ENCODE peak calls at places on chromosomes 13 and 19, in seven cellular contexts. One of them, this sample, is unnamed.

GRCh38 chr19:45779231-45780145 is 2.8 kb downstream of the DMPK start:
- DNase-seq in ovary: peak
- DNase-seq in A549: peak
- DNase-seq in upper lobe of left lung: peak
- DNase-seq in GM12878: peak
- DNase-seq in stomach: peak
- DNase-seq in HepG2: peak
- DNase-seq in this sample: peak

GRCh38 chr13:98118865-98119264 is 24.0 kb upstream of the FARP1 start:
- DNase-seq in HepG2: no peak
- DNase-seq in stomach: no peak
- DNase-seq in ovary: no peak
- DNase-seq in upper lobe of left lung: no peak
- DNase-seq in A549: no peak
- DNase-seq in GM12878: no peak
- DNase-seq in this sample: no peak

GRCh38 chr19:30731596-30731995 is 359.4 kb downstream of the ZNF536 start:
- DNase-seq in A549: no peak
- DNase-seq in stomach: no peak
- DNase-seq in GM12878: no peak
- DNase-seq in ovary: no peak
- DNase-seq in upper lobe of left lung: peak
- DNase-seq in HepG2: no peak
- DNase-seq in this sample: no peak

GRCh38 chr13:100954430-100955361 is 280.1 kb upstream of the TMTC4 start:
- DNase-seq in GM12878: no peak
- DNase-seq in ovary: no peak
- DNase-seq in stomach: no peak
- DNase-seq in A549: no peak
- DNase-seq in upper lobe of left lung: no peak
- DNase-seq in HepG2: no peak
- DNase-seq in this sample: no peak

GRCh38 chr13:97125051-97125809 is 96.9 kb upstream of the MBNL2 start:
- DNase-seq in A549: peak
- DNase-seq in upper lobe of left lung: no peak
- DNase-seq in ovary: peak
- DNase-seq in GM12878: peak
- DNase-seq in HepG2: peak
- DNase-seq in stomach: no peak
- DNase-seq in this sample: no peak

GRCh38 chr19:6412111-6412999 is 12.3 kb downstream of the KHSRP start:
- DNase-seq in HepG2: peak
- DNase-seq in ovary: peak
- DNase-seq in upper lobe of left lung: no peak
- DNase-seq in stomach: peak
- DNase-seq in A549: peak
- DNase-seq in GM12878: no peak
- DNase-seq in this sample: no peak

GRCh38 chr13:30744686-30745085 is 9.3 kb downstream of the ALOX5AP start:
- DNase-seq in A549: no peak
- DNase-seq in GM12878: no peak
- DNase-seq in upper lobe of left lung: no peak
- DNase-seq in ovary: no peak
- DNase-seq in HepG2: peak
- DNase-seq in stomach: no peak
- DNase-seq in this sample: no peak

GRCh38 chr19:49930483-49931011 is 1.2 kb upstream of the NUP62 start:
- DNase-seq in upper lobe of left lung: no peak
- DNase-seq in HepG2: no peak
- DNase-seq in A549: peak
- DNase-seq in GM12878: no peak
- DNase-seq in ovary: peak
- DNase-seq in stomach: no peak
- DNase-seq in this sample: no peak

GRCh38 chr19:13839938-13840750 is 36.8 kb upstream of the NANOS3 start:
- DNase-seq in ovary: no peak
- DNase-seq in HepG2: no peak
- DNase-seq in GM12878: no peak
- DNase-seq in A549: peak
- DNase-seq in stomach: peak
- DNase-seq in upper lobe of left lung: peak
- DNase-seq in this sample: no peak

GRCh38 chr13:38951525-38952313 is 38.9 kb downstream of the STOML3 start:
- DNase-seq in stomach: peak
- DNase-seq in A549: no peak
- DNase-seq in ovary: no peak
- DNase-seq in HepG2: no peak
- DNase-seq in GM12878: no peak
- DNase-seq in upper lobe of left lung: no peak
- DNase-seq in this sample: no peak

GRCh38 chr19:5131031-5131865 is 162.3 kb downstream of the KDM4B start:
- DNase-seq in GM12878: peak
- DNase-seq in upper lobe of left lung: peak
- DNase-seq in A549: no peak
- DNase-seq in HepG2: no peak
- DNase-seq in stomach: no peak
- DNase-seq in ovary: no peak
- DNase-seq in this sample: no peak

GRCh38 chr13:94967183-94968039 is 255.1 kb upstream of the SOX21 start:
- DNase-seq in A549: peak
- DNase-seq in upper lobe of left lung: peak
- DNase-seq in GM12878: no peak
- DNase-seq in stomach: peak
- DNase-seq in HepG2: no peak
- DNase-seq in ovary: peak
- DNase-seq in this sample: no peak

DNA sequence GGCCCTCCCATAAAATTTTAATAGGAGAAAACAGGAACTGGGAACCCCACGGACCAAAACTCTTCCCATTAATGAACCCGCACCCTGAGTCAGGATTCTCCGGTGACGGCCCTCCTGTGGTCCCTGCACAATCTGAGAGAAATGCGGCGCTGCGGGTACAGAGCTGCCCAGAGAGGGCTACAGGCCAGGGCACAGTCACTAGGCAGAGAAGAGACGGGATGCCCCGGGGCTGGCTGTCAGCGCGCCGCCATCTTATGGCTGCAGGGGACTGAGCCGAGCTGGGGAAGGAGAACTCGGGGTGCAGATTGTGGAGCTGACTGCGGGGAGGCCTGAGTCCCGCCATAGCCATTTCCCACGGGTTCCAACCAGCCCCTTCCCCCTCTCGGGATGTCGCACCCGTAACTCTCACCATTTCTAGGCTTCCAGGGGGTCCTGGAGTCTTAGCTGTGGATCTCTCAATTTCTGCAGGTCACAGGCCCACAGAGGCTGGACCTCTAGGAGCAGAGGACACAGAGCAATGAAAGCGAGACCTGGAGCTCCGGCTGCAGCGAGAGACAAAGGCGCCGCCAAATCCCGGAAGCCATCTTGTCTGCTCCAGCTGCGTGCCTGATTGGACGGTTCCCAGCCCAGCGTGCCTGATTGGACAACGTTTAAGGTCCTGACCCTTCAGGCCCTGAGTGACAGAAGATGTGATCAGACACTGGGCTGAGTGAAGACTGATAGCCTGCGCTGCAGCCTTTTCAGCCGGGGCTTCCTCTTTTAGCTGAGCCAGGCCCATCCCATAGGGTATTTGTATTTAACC is at the start of gene ZNF675:
- DNase-seq in ovary: peak
- DNase-seq in upper lobe of left lung: peak
- DNase-seq in A549: peak
- DNase-seq in stomach: peak
- DNase-seq in HepG2: peak
- DNase-seq in GM12878: peak
- DNase-seq in this sample: peak
- TF ChIP-seq POLR2A in ovary: no peak
- TF ChIP-seq POLR2A in upper lobe of left lung: peak
- TF ChIP-seq POLR2A in A549: peak
- TF ChIP-seq POLR2A in stomach: no peak
- TF ChIP-seq POLR2A in HepG2: peak
- TF ChIP-seq POLR2A in GM12878: peak
- TF ChIP-seq POLR2A in this sample: no peak

GRCh38 chr13:40404407-40404806 is 262.0 kb downstream of the FOXO1 start:
- DNase-seq in stomach: no peak
- DNase-seq in upper lobe of left lung: no peak
- DNase-seq in A549: no peak
- DNase-seq in HepG2: no peak
- DNase-seq in GM12878: no peak
- DNase-seq in ovary: no peak
- DNase-seq in this sample: peak

GRCh38 chr13:40407567-40407966 is 258.9 kb downstream of the FOXO1 start:
- DNase-seq in upper lobe of left lung: no peak
- DNase-seq in ovary: no peak
- DNase-seq in GM12878: no peak
- DNase-seq in HepG2: no peak
- DNase-seq in stomach: no peak
- DNase-seq in A549: no peak
- DNase-seq in this sample: peak

GRCh38 chr13:40404967-40405716 is 261.3 kb downstream of the FOXO1 start:
- DNase-seq in HepG2: no peak
- DNase-seq in upper lobe of left lung: no peak
- DNase-seq in stomach: no peak
- DNase-seq in ovary: no peak
- DNase-seq in GM12878: no peak
- DNase-seq in A549: no peak
- DNase-seq in this sample: peak

GRCh38 chr13:40408602-40409001 is 257.8 kb downstream of the FOXO1 start:
- DNase-seq in stomach: no peak
- DNase-seq in ovary: no peak
- DNase-seq in GM12878: no peak
- DNase-seq in HepG2: no peak
- DNase-seq in A549: no peak
- DNase-seq in upper lobe of left lung: no peak
- DNase-seq in this sample: peak

GRCh38 chr13:40406405-40407138 is 259.9 kb downstream of the FOXO1 start:
- DNase-seq in ovary: no peak
- DNase-seq in HepG2: peak
- DNase-seq in upper lobe of left lung: no peak
- DNase-seq in A549: peak
- DNase-seq in stomach: no peak
- DNase-seq in GM12878: no peak
- DNase-seq in this sample: peak
- TF ChIP-seq EP300 in ovary: no peak
- TF ChIP-seq EP300 in HepG2: no peak
- TF ChIP-seq EP300 in upper lobe of left lung: peak
- TF ChIP-seq EP300 in A549: no peak
- TF ChIP-seq EP300 in stomach: no peak
- TF ChIP-seq EP300 in GM12878: no peak
- TF ChIP-seq EP300 in this sample: peak

DNA sequence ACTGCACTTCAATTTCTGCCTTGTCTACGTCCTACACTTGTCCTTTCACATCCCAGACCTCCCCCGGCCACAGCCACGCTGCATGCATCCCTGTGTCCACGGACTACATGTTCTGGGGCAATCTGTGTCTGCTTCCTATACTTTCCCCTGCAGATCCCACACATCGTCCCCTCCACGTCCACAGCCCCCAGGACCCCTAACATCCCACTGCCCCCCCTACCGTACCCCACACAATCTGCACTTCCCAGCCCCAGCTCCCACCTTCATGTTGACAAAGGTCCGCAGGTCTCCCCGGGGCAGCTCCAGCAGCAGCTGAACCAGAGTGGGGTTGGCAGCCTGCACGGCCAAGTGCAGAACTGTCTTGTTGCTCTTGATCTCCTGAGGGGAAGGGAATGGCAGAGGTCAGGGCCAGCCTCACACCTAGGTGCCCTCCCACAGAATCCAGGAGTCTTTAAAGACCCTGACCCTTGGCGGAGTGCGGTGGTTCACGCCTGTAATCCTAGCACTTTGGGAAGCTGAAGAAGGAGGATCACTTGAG is 10.2 kb downstream of the NFKBID start:
- DNase-seq in upper lobe of left lung: no peak
- DNase-seq in A549: no peak
- DNase-seq in ovary: no peak
- DNase-seq in HepG2: no peak
- DNase-seq in GM12878: no peak
- DNase-seq in stomach: no peak
- DNase-seq in this sample: no peak
- TF ChIP-seq POLR2A in upper lobe of left lung: no peak
- TF ChIP-seq POLR2A in A549: no peak
- TF ChIP-seq POLR2A in ovary: no peak
- TF ChIP-seq POLR2A in HepG2: no peak
- TF ChIP-seq POLR2A in GM12878: peak
- TF ChIP-seq POLR2A in stomach: no peak
- TF ChIP-seq POLR2A in this sample: no peak

GRCh38 chr19:1601613-1602064 is 3.6 kb downstream of the UQCR11 start:
- DNase-seq in GM12878: no peak
- DNase-seq in HepG2: no peak
- DNase-seq in upper lobe of left lung: no peak
- DNase-seq in A549: no peak
- DNase-seq in stomach: no peak
- DNase-seq in ovary: no peak
- DNase-seq in this sample: no peak

GRCh38 chr19:1608414-1609391 is 3.4 kb upstream of the UQCR11 start:
- DNase-seq in GM12878: no peak
- DNase-seq in stomach: no peak
- DNase-seq in A549: no peak
- DNase-seq in upper lobe of left lung: no peak
- DNase-seq in HepG2: no peak
- DNase-seq in ovary: peak
- DNase-seq in this sample: no peak

GRCh38 chr19:1606138-1606651 is 933 bp upstream of the UQCR11 start:
- DNase-seq in HepG2: no peak
- DNase-seq in A549: no peak
- DNase-seq in stomach: peak
- DNase-seq in upper lobe of left lung: no peak
- DNase-seq in ovary: no peak
- DNase-seq in GM12878: no peak
- DNase-seq in this sample: no peak

GRCh38 chr19:1602091-1602707 is 3.1 kb downstream of the UQCR11 start:
- DNase-seq in stomach: no peak
- DNase-seq in HepG2: no peak
- DNase-seq in ovary: peak
- DNase-seq in A549: no peak
- DNase-seq in upper lobe of left lung: no peak
- DNase-seq in GM12878: no peak
- DNase-seq in this sample: no peak

DNA sequence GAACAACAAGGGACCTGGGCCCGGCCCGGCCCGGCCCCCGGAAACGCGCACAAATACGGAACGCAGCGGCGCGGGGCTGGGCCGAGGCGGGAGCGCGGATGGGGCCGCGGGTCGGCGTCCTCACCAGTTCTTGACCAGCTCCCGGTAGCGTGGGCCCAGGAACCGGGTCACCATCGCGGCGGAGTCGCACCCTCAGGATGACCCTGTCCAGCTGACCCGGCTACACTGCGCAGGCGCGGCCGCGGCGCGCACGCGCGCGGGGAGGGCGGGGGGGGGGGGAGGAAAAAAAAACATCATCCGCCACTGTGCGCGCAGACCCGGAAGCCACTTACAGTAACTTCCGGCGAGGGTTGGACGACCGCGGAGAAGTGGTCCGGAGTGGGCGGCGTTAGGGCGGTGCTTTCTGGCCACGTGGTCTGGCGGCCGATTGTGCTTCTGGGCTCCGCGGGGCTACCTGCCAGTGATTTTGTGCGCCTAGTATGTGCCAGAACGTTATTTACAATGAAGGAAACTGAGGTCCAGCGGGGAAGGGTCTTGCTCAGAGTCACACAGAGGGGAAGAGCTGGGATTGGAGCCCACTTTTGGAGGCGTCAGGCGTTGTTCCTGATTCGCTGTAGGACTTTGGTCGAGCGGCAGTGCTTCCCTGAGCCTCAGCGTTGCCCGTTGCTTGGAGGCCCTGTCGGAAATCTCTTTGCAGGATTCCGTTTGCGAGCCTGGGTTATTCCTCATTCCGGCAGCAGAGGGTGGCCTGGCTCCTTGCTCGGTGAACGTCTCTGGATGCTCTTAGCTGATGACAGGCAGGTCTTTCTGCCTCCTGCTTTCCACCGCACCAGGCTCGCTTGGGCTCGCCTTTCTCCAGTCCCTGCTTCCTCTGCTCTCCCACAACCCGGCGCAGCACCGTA is at the start of gene UQCR11:
- DNase-seq in stomach: peak
- DNase-seq in A549: peak
- DNase-seq in ovary: peak
- DNase-seq in upper lobe of left lung: peak
- DNase-seq in HepG2: peak
- DNase-seq in GM12878: peak
- DNase-seq in this sample: peak
- TF ChIP-seq EP300 in stomach: no peak
- TF ChIP-seq EP300 in A549: no peak
- TF ChIP-seq EP300 in ovary: no peak
- TF ChIP-seq EP300 in upper lobe of left lung: no peak
- TF ChIP-seq EP300 in HepG2: no peak
- TF ChIP-seq EP300 in GM12878: no peak
- TF ChIP-seq EP300 in this sample: no peak